ENCODE peak calls at places on chromosomes 3 and 15, in seven cellular contexts. R is prostate gland, V is iPS DF 6.9, L is cardiac fibroblast, Q is Peyer's patch, U is body of pancreas, N is tibial nerve. S is an unnamed sample.

GRCh38 chr3:143627336-143627735 is 220.9 kb downstream of the SLC9A9 start:
- DNase-seq in R (no peak), V (no peak), L (peak), Q (no peak), U (no peak), N (no peak), S (no peak)

GRCh38 chr3:149188494-149188893 is 33.1 kb downstream of the CP start:
- DNase-seq in R (no peak), V (no peak), L (peak), Q (no peak), U (no peak), N (no peak), S (no peak)

GRCh38 chr3:112925560-112925959 is 49.3 kb downstream of the CD200R1 start:
- DNase-seq in R (no peak), V (no peak), L (no peak), Q (no peak), U (no peak), N (no peak), S (no peak)

GRCh38 chr3:29335438-29335837 is 54.6 kb downstream of the RBMS3 start:
- DNase-seq in R (peak), V (no peak), L (peak), Q (peak), U (peak), N (peak), S (peak)

GRCh38 chr3:128488995-128489859 is 3.8 kb downstream of the GATA2 start:
- DNase-seq in R (peak), V (no peak), L (peak), Q (peak), U (peak), N (no peak), S (no peak)

GRCh38 chr15:70451861-70452653 is 311.3 kb downstream of the UACA start:
- DNase-seq in R (no peak), V (peak), L (no peak), Q (peak), U (no peak), N (no peak), S (no peak)

GRCh38 chr3:99342374-99342773 is 296.0 kb upstream of the COL8A1 start:
- DNase-seq in R (no peak), V (no peak), L (no peak), Q (no peak), U (no peak), N (no peak), S (no peak)

GRCh38 chr15:45606413-45606812 is 19.2 kb downstream of the BLOC1S6 start:
- DNase-seq in R (no peak), V (no peak), L (peak), Q (no peak), U (no peak), N (no peak), S (no peak)

GRCh38 chr15:77821188-77821958 is 188.7 kb upstream of the LINGO1 start:
- DNase-seq in R (peak), V (no peak), L (peak), Q (peak), U (peak), N (peak), S (no peak)

GRCh38 chr15:72319360-72319984 is 485 bp downstream of the CELF6 start:
- DNase-seq in R (peak), V (peak), L (peak), Q (peak), U (peak), N (peak), S (no peak)

GRCh38 chr3:197736010-197736490 is 654 bp downstream of the RUBCN start:
- DNase-seq in R (no peak), V (no peak), L (no peak), Q (peak), U (peak), N (no peak), S (no peak)

GRCh38 chr3:158672293-158673176 is at the start of gene LXN:
- DNase-seq in R (peak), V (peak), L (peak), Q (peak), U (peak), N (peak), S (no peak)

GRCh38 chr15:98312913-98313312 is 335.4 kb upstream of the IGF1R start:
- DNase-seq in R (no peak), V (no peak), L (no peak), Q (no peak), U (no peak), N (no peak), S (no peak)

GRCh38 chr15:96977886-96978285 is 647.4 kb downstream of the NR2F2 start:
- DNase-seq in R (no peak), V (no peak), L (no peak), Q (no peak), U (no peak), N (no peak), S (no peak)

GRCh38 chr3:33372218-33373081 is 67.8 kb downstream of the UBP1 start:
- DNase-seq in R (peak), V (no peak), L (peak), Q (peak), U (peak), N (peak), S (peak)

GRCh38 chr15:58115692-58116091 is 22.5 kb upstream of the AQP9 start:
- DNase-seq in R (no peak), V (no peak), L (peak), Q (no peak), U (no peak), N (no peak), S (peak)

GRCh38 chr15:73912030-73912596 is 14.1 kb upstream of the LOXL1 start:
- DNase-seq in R (no peak), V (no peak), L (no peak), Q (no peak), U (no peak), N (no peak), S (no peak)

GRCh38 chr15:73909616-73910015 is 16.6 kb upstream of the LOXL1 start:
- DNase-seq in R (no peak), V (no peak), L (no peak), Q (no peak), U (no peak), N (no peak), S (no peak)

GRCh38 chr15:73910904-73911303 is 15.4 kb upstream of the LOXL1 start:
- DNase-seq in R (no peak), V (no peak), L (no peak), Q (no peak), U (no peak), N (no peak), S (no peak)

GRCh38 chr15:73915085-73915484 is 11.2 kb upstream of the LOXL1 start:
- DNase-seq in R (no peak), V (no peak), L (no peak), Q (no peak), U (no peak), N (no peak), S (peak)

GRCh38 chr15:73914145-73914544 is 12.1 kb upstream of the LOXL1 start:
- DNase-seq in R (no peak), V (no peak), L (no peak), Q (no peak), U (no peak), N (no peak), S (no peak)
- H3K4me3 ChIP-seq in R (no peak), V (no peak), L (no peak), Q (no peak), U (no peak), N (no peak), S (no peak)

GRCh38 chr3:195119461-195120198 is 151.3 kb downstream of the XXYLT1 start:
- DNase-seq in R (no peak), V (peak), L (peak), Q (no peak), U (no peak), N (no peak), S (no peak)
- H3K4me3 ChIP-seq in R (no peak), V (no peak), L (no peak), Q (no peak), U (no peak), N (no peak), S (no peak)

GRCh38 chr3:13018561-13019242 is 54.5 kb downstream of the IQSEC1 start:
- DNase-seq in R (no peak), V (no peak), L (no peak), Q (no peak), U (no peak), N (no peak), S (no peak)
- H3K4me3 ChIP-seq in R (no peak), V (no peak), L (no peak), Q (no peak), U (no peak), N (no peak), S (no peak)

DNA sequence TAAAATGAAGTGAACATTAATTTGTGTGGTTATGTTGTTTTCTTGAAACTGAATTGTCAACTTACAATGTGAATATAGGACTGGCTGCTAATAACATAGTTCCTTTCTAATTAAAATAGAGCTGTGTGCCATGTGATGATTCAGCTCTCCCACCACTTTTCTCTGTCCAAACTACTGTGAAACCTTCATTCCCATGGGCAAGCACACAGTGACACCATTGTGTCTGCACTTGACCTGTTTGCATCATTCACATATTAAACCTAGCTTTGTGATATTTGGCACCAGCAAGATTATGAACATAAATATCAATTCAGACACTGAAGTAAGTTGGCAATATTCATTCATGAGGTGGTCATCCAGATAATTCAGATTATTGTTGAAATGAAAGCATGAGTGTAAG is 78.8 kb upstream of the TCF12 start:
- DNase-seq in R (no peak), V (no peak), L (no peak), Q (no peak), U (no peak), N (no peak), S (no peak)
- H3K4me3 ChIP-seq in R (no peak), V (no peak), L (no peak), Q (no peak), U (no peak), N (no peak), S (no peak)

GRCh38 chr3:115713247-115713646 is 89.9 kb downstream of the GAP43 start:
- DNase-seq in R (no peak), V (no peak), L (no peak), Q (no peak), U (peak), N (no peak), S (no peak)

GRCh38 chr3:115708540-115708939 is 85.2 kb downstream of the GAP43 start:
- DNase-seq in R (no peak), V (no peak), L (no peak), Q (no peak), U (no peak), N (no peak), S (no peak)

GRCh38 chr3:115709931-115710330 is 86.6 kb downstream of the GAP43 start:
- DNase-seq in R (no peak), V (no peak), L (peak), Q (no peak), U (no peak), N (no peak), S (no peak)

GRCh38 chr3:115709135-115709534 is 85.8 kb downstream of the GAP43 start:
- DNase-seq in R (no peak), V (no peak), L (no peak), Q (no peak), U (no peak), N (no peak), S (no peak)

GRCh38 chr3:115710799-115711198 is 87.5 kb downstream of the GAP43 start:
- DNase-seq in R (no peak), V (no peak), L (peak), Q (no peak), U (no peak), N (no peak), S (no peak)
- H3K4me3 ChIP-seq in R (no peak), V (no peak), L (no peak), Q (no peak), U (no peak), N (no peak), S (no peak)

GRCh38 chr15:73366766-73367623 is 1.8 kb downstream of the HCN4 start:
- DNase-seq in R (no peak), V (no peak), L (no peak), Q (no peak), U (no peak), N (no peak), S (no peak)
- H3K4me3 ChIP-seq in R (peak), V (peak), L (no peak), Q (no peak), U (no peak), N (no peak), S (no peak)